ENCODE peak calls at places on chromosomes 5 and 9, in seven cellular contexts. Z is stimulated activated CD4-positive, alpha-beta T cell treated with anti-CD3 and anti-CD28 coated beads, Interleukin-1b, Interleukin-23, amount 100 ng/mL, for 24 hours; E is natural killer cell treated with Interleukin-12 subunit alpha and Interleukin-12 subunit beta and Interleukin-15 and Interleukin-18, amount 100 ng/mL, for 72 hours; W is T-helper 2 cell; I is T-helper 9 cell; Q is CD4-positive, CD25-positive, alpha-beta regulatory T cell; D is RWPE1. N is an unnamed sample.

GRCh38 chr5:82159014-82159413 is 119.1 kb downstream of the RPS23 start:
- DNase-seq in I (no peak), Z (no peak), D (peak; percentile 74), Q (no peak), E (no peak), W (no peak), N (no peak)

GRCh38 chr5:115342593-115343377 is 46.3 kb upstream of the CCDC112 start:
- DNase-seq in Q (no peak), I (no peak), W (no peak), Z (no peak), D (no peak), E (no peak), N (no peak)

GRCh38 chr5:172110921-172111873 is 76.8 kb downstream of the STK10 start:
- DNase-seq in Z (peak; percentile 55), Q (peak; percentile 50), D (peak; percentile 55), I (peak; percentile 64), E (peak; percentile 92), W (peak; percentile 77), N (peak; percentile 72)

GRCh38 chr9:137479315-137479861 is 20.3 kb upstream of the NSMF start:
- DNase-seq in Z (no peak), I (no peak), Q (no peak), W (no peak), D (no peak), E (no peak), N (peak; percentile 11)

GRCh38 chr9:137434498-137435380 is 6.4 kb downstream of the ENTPD8 start:
- DNase-seq in Z (no peak), Q (no peak), I (no peak), W (no peak), D (no peak), E (no peak), N (peak; percentile 78)

GRCh38 chr9:132193227-132194110 is 31.6 kb downstream of the NTNG2 start:
- DNase-seq in Q (no peak), Z (no peak), I (no peak), D (no peak), E (no peak), W (no peak), N (no peak)

GRCh38 chr9:21825637-21826036 is 23.2 kb downstream of the MTAP start:
- DNase-seq in I (no peak), W (no peak), E (no peak), Z (no peak), Q (no peak), D (no peak), N (no peak)

GRCh38 chr9:137379761-137380161 is 43.2 kb downstream of the EXD3 start:
- DNase-seq in D (no peak), E (no peak), W (no peak), Q (no peak), Z (no peak), I (no peak), N (peak; percentile 17)

GRCh38 chr5:57216714-57217113 is 42.9 kb downstream of the GPBP1 start:
- DNase-seq in W (no peak), E (no peak), D (peak; percentile 73), Z (no peak), Q (no peak), I (no peak), N (no peak)

GRCh38 chr9:75803130-75803529 is 87.3 kb upstream of the PCSK5 start:
- DNase-seq in E (no peak), Q (no peak), I (no peak), D (no peak), Z (no peak), W (no peak), N (no peak)

GRCh38 chr5:138105709-138106108 is 21.9 kb downstream of the WNT8A start:
- DNase-seq in I (no peak), E (no peak), Q (no peak), D (no peak), Z (no peak), W (no peak), N (no peak)

GRCh38 chr9:76717611-76718010 is 46.6 kb upstream of the PCA3 start:
- DNase-seq in Q (no peak), D (no peak), I (no peak), W (no peak), Z (no peak), E (no peak), N (no peak)

GRCh38 chr5:111106320-111106948 is 14.3 kb downstream of the WDR36 start:
- DNase-seq in W (no peak), D (no peak), Z (no peak), Q (no peak), E (no peak), I (no peak), N (no peak)

GRCh38 chr5:2172471-2172870 is 289.7 kb upstream of the IRX4 start:
- DNase-seq in E (no peak), I (no peak), D (no peak), W (no peak), Z (no peak), Q (no peak), N (no peak)

GRCh38 chr5:139517683-139518564 is 35.4 kb upstream of the STING1 start:
- DNase-seq in W (peak; percentile 85), E (peak; percentile 89), Q (peak; percentile 88), D (peak; percentile 95), I (peak; percentile 91), Z (peak; percentile 88), N (peak; percentile 100)

GRCh38 chr5:43730832-43731342 is 127.9 kb downstream of the NNT start:
- DNase-seq in E (no peak), Z (no peak), I (no peak), W (no peak), D (no peak), Q (no peak), N (no peak)

GRCh38 chr5:56327810-56328209 is 94.7 kb upstream of the ANKRD55 start:
- DNase-seq in E (peak; percentile 66), W (peak; percentile 64), Z (peak; percentile 30), D (no peak), Q (peak; percentile 45), I (peak; percentile 15), N (no peak)

GRCh38 chr5:139642891-139643871 is 5.0 kb upstream of the CXXC5 start:
- DNase-seq in Z (no peak), D (no peak), Q (no peak), E (no peak), W (no peak), I (no peak), N (no peak)

GRCh38 chr5:16043349-16043748 is 136.2 kb downstream of the MARCHF11 start:
- DNase-seq in I (no peak), E (no peak), Z (no peak), D (no peak), W (no peak), Q (no peak), N (no peak)

GRCh38 chr9:7592321-7593319 is 207.0 kb downstream of the DMAC1 start:
- DNase-seq in Z (no peak), W (no peak), I (no peak), E (no peak), D (no peak), Q (no peak), N (no peak)

GRCh38 chr9:38240051-38240450 is 152.5 kb upstream of the ALDH1B1 start:
- DNase-seq in E (no peak), W (no peak), Q (no peak), D (no peak), I (no peak), Z (no peak), N (no peak)

GRCh38 chr9:115938479-115938878 is 215.1 kb upstream of the PAPPA start:
- DNase-seq in D (no peak), Q (no peak), I (no peak), E (no peak), Z (no peak), W (no peak), N (no peak)

GRCh38 chr5:5009240-5009639 is 130.9 kb upstream of the ADAMTS16 start:
- DNase-seq in D (no peak), Q (no peak), E (no peak), W (no peak), I (no peak), Z (no peak), N (no peak)

GRCh38 chr5:77170-77501 is 14.8 kb upstream of the PLEKHG4B start:
- DNase-seq in Z (no peak), W (no peak), E (no peak), Q (no peak), I (no peak), D (no peak), N (no peak)

GRCh38 chr5:86684222-86684621 is 66.5 kb downstream of the COX7C start:
- DNase-seq in W (no peak), I (no peak), Z (no peak), Q (no peak), D (no peak), E (no peak), N (no peak)

GRCh38 chr5:172868924-172869565 is 35.0 kb downstream of the ERGIC1 start:
- DNase-seq in D (peak; percentile 75), Z (no peak), Q (no peak), W (no peak), I (no peak), E (no peak), N (peak; percentile 86)

GRCh38 chr9:36317766-36318165 is 59.5 kb upstream of the GNE start:
- DNase-seq in I (no peak), Q (no peak), Z (no peak), E (no peak), W (no peak), D (peak; percentile 88), N (no peak)

GRCh38 chr5:134138416-134139376 is 24.2 kb downstream of the TCF7 start:
- DNase-seq in E (peak; percentile 82), Z (no peak), D (peak; percentile 87), Q (no peak), I (peak; percentile 0), W (peak; percentile 55), N (peak; percentile 19)

N was measured in left lung.